ENCODE peak calls at places on chromosome 21, in six cellular contexts. U is HEK293T, O is KG1, J is T-helper 2 cell, B is skeletal muscle cell, H is omental fat pad. E is an unnamed sample.

GRCh38 chr21:42317341-42317741 is 2.1 kb upstream of the TFF3 start:
- DNase-seq in H (no peak), U (no peak), B (no peak), J (no peak), O (no peak), E (no peak)

GRCh38 chr21:37631319-37632117 is 264.9 kb downstream of the DYRK1A start:
- DNase-seq in U (no peak), O (no peak), J (no peak), H (no peak), B (no peak), E (peak; percentile 30)

GRCh38 chr21:42313501-42313969 is 1.7 kb downstream of the TFF3 start:
- DNase-seq in H (no peak), B (no peak), J (no peak), O (no peak), U (no peak), E (no peak)

GRCh38 chr21:14080040-14080763 is 130.6 kb downstream of the LIPI start:
- DNase-seq in O (no peak), B (no peak), J (no peak), H (no peak), U (no peak), E (no peak)

GRCh38 chr21:44612029-44612486 is at the start of gene KRTAP10-8:
- DNase-seq in U (no peak), B (no peak), J (no peak), O (no peak), H (no peak), E (no peak)

GRCh38 chr21:33578959-33579542 is 9.4 kb downstream of the DONSON start:
- DNase-seq in U (no peak), O (no peak), H (no peak), J (no peak), B (no peak), E (no peak)

GRCh38 chr21:34968414-34969333 is 80.4 kb downstream of the RUNX1 start:
- DNase-seq in O (no peak), B (no peak), J (no peak), H (no peak), U (no peak), E (no peak)

GRCh38 chr21:39319251-39319756 is 5.9 kb upstream of the BRWD1 start:
- DNase-seq in U (no peak), H (no peak), J (no peak), O (no peak), B (no peak), E (no peak)

GRCh38 chr21:37231671-37232070 is 35.5 kb downstream of the VPS26C start:
- DNase-seq in U (no peak), O (no peak), J (no peak), H (no peak), B (no peak), E (no peak)